ENCODE peak calls at places on chromosomes 3 and 15, in ten cellular contexts. Z, V, A, L, J, E, U, S, O and Q are unnamed samples.

GRCh38 chr3:175335229-175335628 is 476.1 kb downstream of the NAALADL2 start:
- DNase-seq in Z (no peak), S (no peak), O (no peak), V (no peak), A (no peak), E (no peak), J (no peak), L (no peak), U (no peak), Q (no peak)

GRCh38 chr3:131762981-131763380 is 260.2 kb upstream of the MRPL3 start:
- DNase-seq in E (no peak), S (no peak), L (no peak), V (no peak), U (no peak), J (no peak), Z (no peak), A (no peak), O (no peak), Q (no peak)

GRCh38 chr15:55796321-55796965 is 53.5 kb upstream of the PRTG start:
- DNase-seq in U (no peak), J (no peak), E (no peak), L (no peak), S (no peak), V (no peak), Z (no peak), O (no peak), A (no peak), Q (no peak)

GRCh38 chr3:12782172-12782815 is 14.2 kb upstream of the CAND2 start:
- DNase-seq in V (no peak), A (no peak), J (no peak), Z (peak; percentile 47), U (no peak), E (no peak), L (no peak), S (no peak), O (no peak), Q (no peak)

GRCh38 chr3:59563966-59564365 is 514.1 kb upstream of the CFAP20DC start:
- DNase-seq in O (no peak), J (no peak), V (no peak), E (no peak), S (no peak), Z (peak; percentile 59), A (no peak), U (no peak), L (no peak), Q (no peak)

GRCh38 chr3:52451237-52452083 is 2.4 kb downstream of the TNNC1 start:
- DNase-seq in J (no peak), O (peak; percentile 45), Z (no peak), V (no peak), E (no peak), S (no peak), U (no peak), A (no peak), L (peak; percentile 34), Q (peak; percentile 34)

GRCh38 chr15:34951993-34952392 is 17.5 kb downstream of the AQR start:
- DNase-seq in O (no peak), V (no peak), Z (peak; percentile 5), L (no peak), S (no peak), A (no peak), J (no peak), E (no peak), U (no peak), Q (no peak)

GRCh38 chr3:152264378-152264777 is 4.4 kb upstream of the MBNL1 start:
- DNase-seq in V (no peak), O (no peak), A (no peak), Z (no peak), S (no peak), J (no peak), L (no peak), U (no peak), E (no peak), Q (no peak)

GRCh38 chr15:99343836-99344551 is 92.7 kb downstream of the LRRC28 start:
- DNase-seq in V (peak; percentile 50), L (peak; percentile 57), O (no peak), Z (no peak), S (no peak), E (no peak), A (no peak), J (peak; percentile 23), U (no peak), Q (no peak)

GRCh38 chr3:64108281-64108680 is 85.0 kb upstream of the PSMD6 start:
- DNase-seq in E (no peak), Z (no peak), J (no peak), V (no peak), S (no peak), A (no peak), U (no peak), L (no peak), O (no peak), Q (no peak)

GRCh38 chr15:41894251-41894790 is 468 bp upstream of the SPTBN5 start:
- DNase-seq in S (no peak), O (no peak), U (no peak), J (no peak), Z (no peak), E (no peak), V (no peak), L (no peak), A (no peak), Q (no peak)

GRCh38 chr3:27720899-27721716 is 1.0 kb downstream of the EOMES start:
- DNase-seq in S (no peak), A (no peak), E (no peak), V (no peak), O (no peak), U (no peak), Z (no peak), L (no peak), J (no peak), Q (no peak)

GRCh38 chr3:102129774-102130608 is 280.7 kb downstream of the NFKBIZ start:
- DNase-seq in L (no peak), V (no peak), U (no peak), Z (peak; percentile 85), O (no peak), A (no peak), J (no peak), E (no peak), S (no peak), Q (no peak)

GRCh38 chr15:66440501-66440900 is 53.8 kb downstream of the MAP2K1 start:
- DNase-seq in A (no peak), O (no peak), L (no peak), S (no peak), Z (no peak), J (no peak), V (no peak), U (no peak), E (no peak), Q (no peak)

GRCh38 chr3:179016979-179017670 is 54.5 kb downstream of the ZMAT3 start:
- DNase-seq in L (no peak), J (no peak), A (no peak), O (no peak), U (no peak), Z (no peak), V (no peak), S (no peak), E (no peak), Q (no peak)

GRCh38 chr3:119330858-119331257 is 36.7 kb downstream of the ARHGAP31 start:
- DNase-seq in Z (no peak), S (no peak), V (no peak), U (no peak), L (no peak), E (no peak), J (no peak), A (no peak), O (no peak), Q (no peak)

GRCh38 chr3:12999147-13000140 is 73.8 kb downstream of the IQSEC1 start:
- DNase-seq in L (peak; percentile 89), V (no peak), Z (no peak), A (peak; percentile 79), O (no peak), J (no peak), E (peak; percentile 61), S (peak; percentile 67), U (peak; percentile 73), Q (peak; percentile 99)

GRCh38 chr15:99446565-99447496 is 119.0 kb upstream of the MEF2A start:
- DNase-seq in S (no peak), E (no peak), L (no peak), U (no peak), V (peak; percentile 17), Z (no peak), A (no peak), O (no peak), J (no peak), Q (no peak)

GRCh38 chr3:122985539-122985938 is 42.0 kb downstream of the SEMA5B start:
- DNase-seq in S (no peak), O (no peak), L (no peak), A (no peak), E (no peak), J (no peak), U (no peak), Z (no peak), V (no peak), Q (no peak)

GRCh38 chr15:69071265-69071664 is 56.8 kb downstream of the NOX5 start:
- DNase-seq in A (no peak), O (no peak), V (no peak), U (no peak), E (no peak), S (no peak), L (no peak), Z (no peak), J (no peak), Q (no peak)

GRCh38 chr3:47475029-47475569 is 642 bp downstream of the SCAP start:
- DNase-seq in S (no peak), L (no peak), Z (peak; percentile 33), E (no peak), U (no peak), J (no peak), V (peak; percentile 59), O (no peak), A (no peak), Q (no peak)

GRCh38 chr3:149179225-149179624 is 42.4 kb downstream of the CP start:
- DNase-seq in E (no peak), L (no peak), Z (peak; percentile 24), V (no peak), A (no peak), J (no peak), S (no peak), U (no peak), O (no peak), Q (no peak)

GRCh38 chr15:26632500-26632899 is 140.4 kb downstream of the GABRB3 start:
- DNase-seq in V (no peak), J (no peak), A (no peak), L (no peak), S (no peak), U (no peak), Z (no peak), O (no peak), E (peak; percentile 19), Q (no peak)

GRCh38 chr3:73552700-73553099 is 72.0 kb downstream of the PDZRN3 start:
- DNase-seq in J (no peak), U (no peak), L (no peak), S (no peak), A (no peak), O (no peak), V (no peak), Z (peak; percentile 53), E (no peak), Q (no peak)